ENCODE peak calls at places on chromosome 11, in nine cellular contexts. One of them, this sample, is unnamed.

GRCh38 chr11:36492724-36493304 is 17.3 kb downstream of the TRAF6 start:
- DNase-seq in sigmoid colon: no peak
- DNase-seq in pancreas: no peak
- DNase-seq in psoas muscle: no peak
- DNase-seq in A673: peak; percentile 86
- DNase-seq in small intestine: peak; percentile 56
- DNase-seq in breast epithelium: no peak
- DNase-seq in endodermal cell: peak; percentile 52
- DNase-seq in prostate gland: no peak
- DNase-seq in this sample: no peak

GRCh38 chr11:117931971-117932370 is 2.8 kb upstream of the TMPRSS13 start:
- DNase-seq in sigmoid colon: peak; percentile 62
- DNase-seq in pancreas: no peak
- DNase-seq in psoas muscle: no peak
- DNase-seq in A673: no peak
- DNase-seq in small intestine: no peak
- DNase-seq in breast epithelium: peak; percentile 33
- DNase-seq in endodermal cell: peak; percentile 47
- DNase-seq in prostate gland: no peak
- DNase-seq in this sample: no peak

GRCh38 chr11:23010790-23011340 is 150.6 kb upstream of the CCDC179 start:
- DNase-seq in sigmoid colon: no peak
- DNase-seq in pancreas: peak; percentile 72
- DNase-seq in psoas muscle: no peak
- DNase-seq in A673: no peak
- DNase-seq in small intestine: peak; percentile 79
- DNase-seq in breast epithelium: no peak
- DNase-seq in endodermal cell: no peak
- DNase-seq in prostate gland: no peak
- DNase-seq in this sample: no peak

GRCh38 chr11:101129203-101129943 is at the start of gene PGR:
- DNase-seq in sigmoid colon: no peak
- DNase-seq in pancreas: peak; percentile 5
- DNase-seq in psoas muscle: peak; percentile 49
- DNase-seq in A673: peak; percentile 76
- DNase-seq in small intestine: no peak
- DNase-seq in breast epithelium: peak; percentile 52
- DNase-seq in endodermal cell: peak; percentile 72
- DNase-seq in prostate gland: peak; percentile 8
- DNase-seq in this sample: no peak

GRCh38 chr11:109015283-109015682 is 350.4 kb downstream of the DDX10 start:
- DNase-seq in sigmoid colon: no peak
- DNase-seq in pancreas: no peak
- DNase-seq in psoas muscle: no peak
- DNase-seq in A673: peak; percentile 7
- DNase-seq in small intestine: no peak
- DNase-seq in breast epithelium: no peak
- DNase-seq in endodermal cell: no peak
- DNase-seq in prostate gland: no peak
- DNase-seq in this sample: no peak

GRCh38 chr11:101807521-101807920 is 107.3 kb upstream of the CEP126 start:
- DNase-seq in sigmoid colon: no peak
- DNase-seq in pancreas: no peak
- DNase-seq in psoas muscle: no peak
- DNase-seq in A673: peak; percentile 7
- DNase-seq in small intestine: no peak
- DNase-seq in breast epithelium: no peak
- DNase-seq in endodermal cell: no peak
- DNase-seq in prostate gland: no peak
- DNase-seq in this sample: no peak

GRCh38 chr11:44305643-44306468 is 4.1 kb downstream of the ALX4 start:
- DNase-seq in sigmoid colon: no peak
- DNase-seq in pancreas: no peak
- DNase-seq in psoas muscle: no peak
- DNase-seq in A673: peak; percentile 71
- DNase-seq in small intestine: peak; percentile 62
- DNase-seq in breast epithelium: no peak
- DNase-seq in endodermal cell: peak; percentile 82
- DNase-seq in prostate gland: no peak
- DNase-seq in this sample: peak; percentile 39

GRCh38 chr11:131579932-131580387 is 209.5 kb downstream of the NTM start:
- DNase-seq in sigmoid colon: no peak
- DNase-seq in pancreas: no peak
- DNase-seq in psoas muscle: no peak
- DNase-seq in A673: peak; percentile 68
- DNase-seq in small intestine: peak; percentile 30
- DNase-seq in breast epithelium: no peak
- DNase-seq in endodermal cell: peak; percentile 91
- DNase-seq in prostate gland: no peak
- DNase-seq in this sample: no peak

GRCh38 chr11:129998107-129998506 is 4.5 kb downstream of the PRDM10 start:
- DNase-seq in sigmoid colon: no peak
- DNase-seq in pancreas: no peak
- DNase-seq in psoas muscle: no peak
- DNase-seq in A673: no peak
- DNase-seq in small intestine: no peak
- DNase-seq in breast epithelium: no peak
- DNase-seq in endodermal cell: no peak
- DNase-seq in prostate gland: no peak
- DNase-seq in this sample: no peak

GRCh38 chr11:60705895-60706294 is 6.5 kb downstream of the MS4A8 start:
- DNase-seq in sigmoid colon: no peak
- DNase-seq in pancreas: no peak
- DNase-seq in psoas muscle: no peak
- DNase-seq in A673: no peak
- DNase-seq in small intestine: no peak
- DNase-seq in breast epithelium: no peak
- DNase-seq in endodermal cell: peak; percentile 17
- DNase-seq in prostate gland: no peak
- DNase-seq in this sample: no peak

GRCh38 chr11:21806508-21806907 is 386.4 kb upstream of the ANO5 start:
- DNase-seq in sigmoid colon: no peak
- DNase-seq in pancreas: no peak
- DNase-seq in psoas muscle: no peak
- DNase-seq in A673: no peak
- DNase-seq in small intestine: no peak
- DNase-seq in breast epithelium: no peak
- DNase-seq in endodermal cell: no peak
- DNase-seq in prostate gland: no peak
- DNase-seq in this sample: no peak

GRCh38 chr11:21811572-21811971 is 381.3 kb upstream of the ANO5 start:
- DNase-seq in sigmoid colon: no peak
- DNase-seq in pancreas: no peak
- DNase-seq in psoas muscle: no peak
- DNase-seq in A673: peak; percentile 7
- DNase-seq in small intestine: peak; percentile 4
- DNase-seq in breast epithelium: no peak
- DNase-seq in endodermal cell: peak; percentile 84
- DNase-seq in prostate gland: no peak
- DNase-seq in this sample: no peak

GRCh38 chr11:21810650-21811049 is 382.2 kb upstream of the ANO5 start:
- DNase-seq in sigmoid colon: no peak
- DNase-seq in pancreas: no peak
- DNase-seq in psoas muscle: peak; percentile 17
- DNase-seq in A673: peak; percentile 45
- DNase-seq in small intestine: no peak
- DNase-seq in breast epithelium: no peak
- DNase-seq in endodermal cell: no peak
- DNase-seq in prostate gland: no peak
- DNase-seq in this sample: no peak

GRCh38 chr11:21806982-21807749 is 385.7 kb upstream of the ANO5 start:
- DNase-seq in sigmoid colon: no peak
- DNase-seq in pancreas: no peak
- DNase-seq in psoas muscle: no peak
- DNase-seq in A673: no peak
- DNase-seq in small intestine: no peak
- DNase-seq in breast epithelium: no peak
- DNase-seq in endodermal cell: no peak
- DNase-seq in prostate gland: no peak
- DNase-seq in this sample: no peak
- H3K9me3 ChIP-seq in sigmoid colon: peaks cover 3% of the 10 kb centered on the region
- H3K9me3 ChIP-seq in pancreas: no peaks in the 10 kb centered on the region
- H3K9me3 ChIP-seq in psoas muscle: no peaks in the 10 kb centered on the region
- H3K9me3 ChIP-seq in A673: no peaks in the 10 kb centered on the region
- H3K9me3 ChIP-seq in small intestine: no peaks in the 10 kb centered on the region
- H3K9me3 ChIP-seq in breast epithelium: no peaks in the 10 kb centered on the region
- H3K9me3 ChIP-seq in endodermal cell: peaks cover 15% of the 10 kb centered on the region
- H3K9me3 ChIP-seq in prostate gland: no peaks in the 10 kb centered on the region
- H3K9me3 ChIP-seq in this sample: peaks cover 40% of the 10 kb centered on the region

DNA sequence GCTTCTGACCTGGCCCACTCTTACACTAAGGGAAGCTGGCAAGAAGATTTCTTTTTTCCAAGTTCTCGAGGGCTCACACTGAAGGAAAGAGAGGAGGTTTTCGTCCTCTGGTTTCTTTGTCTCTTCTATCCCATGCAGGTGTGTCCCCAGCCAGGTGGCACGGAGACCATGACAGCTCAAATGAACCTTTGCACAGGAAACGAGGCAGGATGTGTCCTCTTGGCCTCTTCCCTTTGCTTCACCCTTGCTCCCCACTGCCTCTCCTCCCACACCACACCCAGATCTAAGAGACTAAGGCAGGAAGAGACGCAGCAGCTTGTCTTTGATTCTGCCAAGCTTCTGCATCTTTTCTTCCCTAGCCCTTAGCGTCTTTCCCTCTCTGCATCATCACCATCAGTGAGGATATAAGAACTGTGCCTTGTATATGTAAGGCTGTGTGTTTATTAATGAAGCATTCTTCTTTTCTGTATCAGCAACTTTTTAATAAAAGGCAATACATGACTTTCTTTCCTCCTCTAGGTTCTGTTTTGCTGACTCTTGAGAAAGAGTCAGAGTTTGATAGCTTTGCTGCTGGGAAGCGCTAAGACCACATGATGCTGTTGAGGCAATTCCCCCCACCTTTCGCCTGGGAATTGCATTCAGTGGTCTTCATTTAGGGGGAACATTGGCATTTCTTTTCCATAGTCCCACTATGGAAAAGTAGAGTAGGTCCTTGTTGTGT is 56.0 kb upstream of the PARVA start:
- DNase-seq in sigmoid colon: no peak
- DNase-seq in pancreas: no peak
- DNase-seq in psoas muscle: no peak
- DNase-seq in A673: no peak
- DNase-seq in small intestine: peak; percentile 65
- DNase-seq in breast epithelium: no peak
- DNase-seq in endodermal cell: no peak
- DNase-seq in prostate gland: no peak
- DNase-seq in this sample: no peak
- H3K4me1 ChIP-seq in sigmoid colon: peaks cover 70% of the 10 kb centered on the region
- H3K4me1 ChIP-seq in pancreas: no peaks in the 10 kb centered on the region
- H3K4me1 ChIP-seq in psoas muscle: no peaks in the 10 kb centered on the region
- H3K4me1 ChIP-seq in A673: peaks cover 33% of the 10 kb centered on the region
- H3K4me1 ChIP-seq in small intestine: no peaks in the 10 kb centered on the region
- H3K4me1 ChIP-seq in breast epithelium: no peaks in the 10 kb centered on the region
- H3K4me1 ChIP-seq in endodermal cell: no peaks in the 10 kb centered on the region
- H3K4me1 ChIP-seq in prostate gland: no peaks in the 10 kb centered on the region
- H3K4me1 ChIP-seq in this sample: peaks cover 4% of the 10 kb centered on the region

DNA sequence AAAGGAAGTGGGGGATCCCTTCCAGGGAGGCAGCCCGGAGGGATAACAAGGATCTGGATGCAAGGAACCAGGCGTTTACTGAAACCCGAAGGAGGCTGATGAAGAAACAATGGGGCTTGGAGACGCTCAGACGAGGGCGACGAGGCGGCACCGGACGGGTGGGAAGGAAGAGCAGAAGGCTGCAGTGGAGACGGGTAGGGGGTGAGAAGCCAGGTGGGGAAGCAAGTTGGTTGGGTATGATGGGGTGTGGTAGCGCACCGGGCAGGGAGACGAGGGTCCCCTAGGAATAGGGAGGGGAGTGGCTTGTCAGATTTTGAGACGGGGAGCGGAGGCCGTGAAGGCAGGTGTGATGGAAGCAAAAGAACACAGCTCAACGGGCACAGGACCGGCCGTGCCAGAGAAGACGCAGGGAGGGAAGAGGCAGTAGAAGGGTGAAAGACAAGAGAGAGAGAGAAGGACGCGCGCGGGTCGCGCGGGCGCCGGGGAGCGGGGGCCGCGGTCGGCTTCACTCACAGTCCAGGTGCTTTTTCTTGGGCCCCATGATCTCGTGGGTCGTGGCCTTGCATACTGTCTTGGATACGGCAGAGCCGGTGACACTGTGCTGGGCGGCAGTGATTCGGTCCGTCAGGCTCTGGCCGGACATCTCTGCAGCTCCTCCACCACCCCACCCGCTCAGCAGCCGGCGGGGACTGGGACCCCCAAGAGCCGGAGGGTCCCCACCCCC is 584 bp downstream of the PICALM start:
- DNase-seq in sigmoid colon: peak; percentile 79
- DNase-seq in pancreas: peak; percentile 32
- DNase-seq in psoas muscle: no peak
- DNase-seq in A673: peak; percentile 50
- DNase-seq in small intestine: peak; percentile 40
- DNase-seq in breast epithelium: peak; percentile 51
- DNase-seq in endodermal cell: peak; percentile 74
- DNase-seq in prostate gland: peak; percentile 33
- DNase-seq in this sample: no peak
- H3K36me3 ChIP-seq in sigmoid colon: no peaks in the 10 kb centered on the region
- H3K36me3 ChIP-seq in pancreas: no peaks in the 10 kb centered on the region
- H3K36me3 ChIP-seq in psoas muscle: no peaks in the 10 kb centered on the region
- H3K36me3 ChIP-seq in A673: no peaks in the 10 kb centered on the region
- H3K36me3 ChIP-seq in small intestine: no peaks in the 10 kb centered on the region
- H3K36me3 ChIP-seq in breast epithelium: no peaks in the 10 kb centered on the region
- H3K36me3 ChIP-seq in endodermal cell: no peaks in the 10 kb centered on the region
- H3K36me3 ChIP-seq in prostate gland: no peaks in the 10 kb centered on the region
- H3K36me3 ChIP-seq in this sample: no peaks in the 10 kb centered on the region

GRCh38 chr11:3370268-3370870 is 8.6 kb downstream of the ZNF195 start:
- DNase-seq in sigmoid colon: no peak
- DNase-seq in pancreas: no peak
- DNase-seq in psoas muscle: no peak
- DNase-seq in A673: no peak
- DNase-seq in small intestine: no peak
- DNase-seq in breast epithelium: no peak
- DNase-seq in endodermal cell: no peak
- DNase-seq in prostate gland: peak; percentile 42
- DNase-seq in this sample: no peak
- H3K9me3 ChIP-seq in sigmoid colon: no peaks in the 10 kb centered on the region
- H3K9me3 ChIP-seq in pancreas: no peaks in the 10 kb centered on the region
- H3K9me3 ChIP-seq in psoas muscle: peaks cover 8% of the 10 kb centered on the region
- H3K9me3 ChIP-seq in A673: peaks cover 31% of the 10 kb centered on the region
- H3K9me3 ChIP-seq in small intestine: peaks cover 2% of the 10 kb centered on the region
- H3K9me3 ChIP-seq in breast epithelium: no peaks in the 10 kb centered on the region
- H3K9me3 ChIP-seq in endodermal cell: peaks cover 73% of the 10 kb centered on the region
- H3K9me3 ChIP-seq in prostate gland: no peaks in the 10 kb centered on the region
- H3K9me3 ChIP-seq in this sample: peaks cover 27% of the 10 kb centered on the region

This sample was measured in mucosa of descending colon.